ENCODE peak calls at places on chromosomes 11 and 22, in ten cellular contexts. V is A673, S is transverse colon, O is tibial artery, A is endothelial cell, N is HepG2, Y is nephron progenitor cell, M is fibroblast of the aortic adventitia, K is foreskin fibroblast, H is RWPE2. G is an unnamed sample.

GRCh38 chr22:19766506-19767426 is 6.2 kb downstream of the TBX1 start:
- DNase-seq in V (peak), S (peak), O (peak), A (peak), N (no peak), Y (peak), M (no peak), K (no peak), H (no peak), G (no peak)

GRCh38 chr11:12768731-12769673 is 94.8 kb downstream of the TEAD1 start:
- DNase-seq in V (no peak), S (no peak), O (no peak), A (no peak), N (no peak), Y (no peak), M (no peak), K (no peak), H (no peak), G (no peak)

GRCh38 chr11:69657911-69658605 is 17.1 kb downstream of the LTO1 start:
- DNase-seq in V (peak), S (no peak), O (no peak), A (peak), N (peak), Y (peak), M (no peak), K (no peak), H (peak), G (peak)

GRCh38 chr11:71310184-71310583 is 57.8 kb upstream of the SHANK2 start:
- DNase-seq in V (no peak), S (no peak), O (no peak), A (no peak), N (no peak), Y (no peak), M (no peak), K (no peak), H (no peak), G (no peak)

GRCh38 chr11:17991799-17992433 is 20.9 kb downstream of the SERGEF start:
- DNase-seq in V (peak), S (peak), O (no peak), A (peak), N (peak), Y (peak), M (peak), K (peak), H (no peak), G (peak)

GRCh38 chr11:65786008-65786785 is 666 bp upstream of the OVOL1 start:
- DNase-seq in V (no peak), S (no peak), O (no peak), A (no peak), N (no peak), Y (no peak), M (no peak), K (no peak), H (no peak), G (no peak)

GRCh38 chr11:12329797-12330196 is 47.6 kb upstream of the PARVA start:
- DNase-seq in V (no peak), S (no peak), O (no peak), A (no peak), N (no peak), Y (no peak), M (no peak), K (no peak), H (no peak), G (no peak)

GRCh38 chr22:17764036-17764435 is 10.2 kb downstream of the BID start:
- DNase-seq in V (no peak), S (no peak), O (no peak), A (no peak), N (no peak), Y (no peak), M (no peak), K (no peak), H (no peak), G (no peak)

GRCh38 chr11:34461215-34461614 is 22.5 kb downstream of the CAT start:
- DNase-seq in V (no peak), S (no peak), O (no peak), A (no peak), N (no peak), Y (no peak), M (no peak), K (no peak), H (no peak), G (no peak)

GRCh38 chr11:77589181-77589520 is 602 bp upstream of the AQP11 start:
- DNase-seq in V (no peak), S (no peak), O (no peak), A (no peak), N (no peak), Y (no peak), M (no peak), K (no peak), H (no peak), G (no peak)

GRCh38 chr11:126511475-126512115 is 156.1 kb downstream of the ST3GAL4 start:
- DNase-seq in V (no peak), S (no peak), O (no peak), A (no peak), N (no peak), Y (no peak), M (no peak), K (no peak), H (no peak), G (no peak)

GRCh38 chr11:111387318-111387863 is 8.3 kb upstream of the POU2AF1 start:
- DNase-seq in V (peak), S (peak), O (no peak), A (no peak), N (no peak), Y (no peak), M (no peak), K (no peak), H (no peak), G (no peak)

GRCh38 chr11:15903246-15903645 is 453.1 kb downstream of the SOX6 start:
- DNase-seq in V (no peak), S (no peak), O (no peak), A (no peak), N (peak), Y (no peak), M (no peak), K (no peak), H (no peak), G (no peak)

GRCh38 chr11:88377661-88378060 is 40.1 kb upstream of the CTSC start:
- DNase-seq in V (no peak), S (no peak), O (no peak), A (no peak), N (no peak), Y (no peak), M (no peak), K (no peak), H (no peak), G (no peak)

GRCh38 chr11:75430692-75431532 is 2.1 kb downstream of the KLHL35 start:
- DNase-seq in V (no peak), S (no peak), O (no peak), A (no peak), N (no peak), Y (no peak), M (no peak), K (no peak), H (no peak), G (no peak)

GRCh38 chr22:37806409-37807338 is 1.1 kb upstream of the GCAT start:
- DNase-seq in V (no peak), S (no peak), O (no peak), A (peak), N (peak), Y (peak), M (peak), K (peak), H (no peak), G (no peak)

GRCh38 chr22:17789379-17790200 is 15.3 kb upstream of the BID start:
- DNase-seq in V (no peak), S (no peak), O (no peak), A (no peak), N (no peak), Y (no peak), M (no peak), K (no peak), H (no peak), G (no peak)

GRCh38 chr11:1041936-1042608 is 5.6 kb upstream of the MUC6 start:
- DNase-seq in V (no peak), S (peak), O (no peak), A (no peak), N (peak), Y (no peak), M (peak), K (no peak), H (no peak), G (no peak)

GRCh38 chr11:46006418-46007070 is 84.1 kb downstream of the LARGE2 start:
- DNase-seq in V (peak), S (no peak), O (no peak), A (peak), N (peak), Y (peak), M (peak), K (peak), H (no peak), G (no peak)

GRCh38 chr11:66882540-66882939 is 25.7 kb downstream of the LRFN4 start:
- DNase-seq in V (no peak), S (no peak), O (no peak), A (no peak), N (no peak), Y (no peak), M (no peak), K (no peak), H (peak), G (no peak)

GRCh38 chr11:68992743-68993255 is 12.0 kb upstream of the MRGPRD start:
- DNase-seq in V (no peak), S (peak), O (no peak), A (no peak), N (no peak), Y (no peak), M (no peak), K (no peak), H (no peak), G (no peak)

GRCh38 chr11:94727766-94728165 is 40.4 kb upstream of the AMOTL1 start:
- DNase-seq in V (no peak), S (no peak), O (no peak), A (no peak), N (no peak), Y (no peak), M (no peak), K (no peak), H (no peak), G (no peak)

GRCh38 chr11:6388747-6389146 is 1.5 kb upstream of the SMPD1 start:
- DNase-seq in V (no peak), S (no peak), O (no peak), A (no peak), N (no peak), Y (no peak), M (no peak), K (no peak), H (no peak), G (no peak)

GRCh38 chr22:46027219-46028068 is 50.5 kb upstream of the WNT7B start:
- DNase-seq in V (no peak), S (peak), O (peak), A (no peak), N (peak), Y (peak), M (no peak), K (no peak), H (no peak), G (no peak)

GRCh38 chr11:2778630-2779498 is 79.1 kb upstream of the KCNQ1OT1 start:
- DNase-seq in V (no peak), S (peak), O (peak), A (peak), N (peak), Y (no peak), M (peak), K (peak), H (peak), G (no peak)

GRCh38 chr11:58075781-58076180 is 45.0 kb downstream of the OR6Q1 start:
- DNase-seq in V (no peak), S (no peak), O (no peak), A (no peak), N (peak), Y (no peak), M (no peak), K (no peak), H (no peak), G (no peak)

GRCh38 chr11:2270322-2271076 is at the start of gene ASCL2:
- DNase-seq in V (no peak), S (no peak), O (no peak), A (peak), N (no peak), Y (peak), M (no peak), K (no peak), H (peak), G (no peak)

GRCh38 chr11:1479006-1479677 is 7.4 kb downstream of the MOB2 start:
- DNase-seq in V (no peak), S (no peak), O (peak), A (no peak), N (no peak), Y (no peak), M (no peak), K (no peak), H (no peak), G (no peak)

GRCh38 chr11:26621147-26621546 is 49.1 kb upstream of the MUC15 start:
- DNase-seq in V (peak), S (no peak), O (no peak), A (no peak), N (no peak), Y (no peak), M (peak), K (peak), H (no peak), G (no peak)

GRCh38 chr11:108117746-108118371 is 3.5 kb upstream of the ACAT1 start:
- DNase-seq in V (peak), S (no peak), O (no peak), A (no peak), N (peak), Y (no peak), M (peak), K (no peak), H (no peak), G (no peak)

GRCh38 chr22:23357028-23357427 is 176.7 kb downstream of the BCR start:
- DNase-seq in V (no peak), S (no peak), O (no peak), A (no peak), N (no peak), Y (no peak), M (no peak), K (no peak), H (no peak), G (no peak)

GRCh38 chr11:56764976-56765375 is 16.5 kb upstream of the OR9G4 start:
- DNase-seq in V (no peak), S (no peak), O (no peak), A (no peak), N (no peak), Y (no peak), M (no peak), K (no peak), H (no peak), G (no peak)

GRCh38 chr11:772429-773390 is 4.6 kb downstream of the GATD1 start:
- DNase-seq in V (no peak), S (no peak), O (no peak), A (no peak), N (no peak), Y (no peak), M (no peak), K (no peak), H (peak), G (no peak)

GRCh38 chr11:79419120-79419519 is 21.7 kb downstream of the TENM4 start:
- DNase-seq in V (no peak), S (peak), O (no peak), A (no peak), N (peak), Y (no peak), M (peak), K (peak), H (peak), G (no peak)

GRCh38 chr11:11230802-11231562 is 122.1 kb downstream of the CSNK2A3 start:
- DNase-seq in V (peak), S (no peak), O (no peak), A (peak), N (peak), Y (peak), M (no peak), K (no peak), H (no peak), G (peak)

GRCh38 chr11:121352301-121352891 is 59.8 kb downstream of the SC5D start:
- DNase-seq in V (no peak), S (no peak), O (no peak), A (no peak), N (no peak), Y (no peak), M (no peak), K (no peak), H (no peak), G (no peak)

GRCh38 chr11:73306069-73306468 is 2.0 kb upstream of the ARHGEF17 start:
- DNase-seq in V (no peak), S (no peak), O (no peak), A (no peak), N (no peak), Y (no peak), M (no peak), K (no peak), H (no peak), G (no peak)

GRCh38 chr11:81007046-81007445 is 1566.2 kb upstream of the TENM4 start:
- DNase-seq in V (peak), S (no peak), O (no peak), A (no peak), N (no peak), Y (no peak), M (peak), K (no peak), H (no peak), G (no peak)
- TF ChIP-seq CTCF in V (peak), S (no peak), O (no peak), A (no peak), N (no peak), Y (no peak), M (peak), K (no peak), H (peak), G (no peak)

GRCh38 chr22:31970490-31971444 is 26.4 kb downstream of the YWHAH start:
- DNase-seq in V (peak), S (peak), O (peak), A (peak), N (peak), Y (peak), M (peak), K (peak), H (peak), G (peak)

GRCh38 chr22:31968022-31968421 is 23.7 kb downstream of the YWHAH start:
- DNase-seq in V (no peak), S (no peak), O (no peak), A (no peak), N (no peak), Y (no peak), M (no peak), K (no peak), H (no peak), G (no peak)

GRCh38 chr22:31973739-31974138 is 29.4 kb downstream of the YWHAH start:
- DNase-seq in V (no peak), S (peak), O (no peak), A (no peak), N (no peak), Y (no peak), M (no peak), K (no peak), H (no peak), G (no peak)

GRCh38 chr22:31972180-31972579 is 27.8 kb downstream of the YWHAH start:
- DNase-seq in V (no peak), S (peak), O (no peak), A (no peak), N (no peak), Y (no peak), M (no peak), K (no peak), H (no peak), G (no peak)

GRCh38 chr22:31969789-31970489 is 25.6 kb downstream of the YWHAH start:
- DNase-seq in V (peak), S (peak), O (peak), A (peak), N (peak), Y (peak), M (peak), K (peak), H (peak), G (peak)
- TF ChIP-seq CTCF in V (peak), S (peak), O (peak), A (no peak), N (peak), Y (no peak), M (peak), K (peak), H (no peak), G (no peak)

GRCh38 chr11:8335683-8336082 is 72.0 kb upstream of the LMO1 start:
- DNase-seq in V (no peak), S (no peak), O (no peak), A (no peak), N (no peak), Y (no peak), M (no peak), K (no peak), H (no peak), G (no peak)

GRCh38 chr11:8332196-8332595 is 68.5 kb upstream of the LMO1 start:
- DNase-seq in V (no peak), S (no peak), O (no peak), A (no peak), N (no peak), Y (no peak), M (no peak), K (no peak), H (no peak), G (no peak)

GRCh38 chr11:8335186-8335585 is 71.5 kb upstream of the LMO1 start:
- DNase-seq in V (no peak), S (no peak), O (no peak), A (no peak), N (no peak), Y (no peak), M (no peak), K (no peak), H (no peak), G (no peak)

GRCh38 chr11:8331767-8332166 is 68.1 kb upstream of the LMO1 start:
- DNase-seq in V (no peak), S (no peak), O (no peak), A (no peak), N (no peak), Y (no peak), M (no peak), K (no peak), H (no peak), G (no peak)

DNA sequence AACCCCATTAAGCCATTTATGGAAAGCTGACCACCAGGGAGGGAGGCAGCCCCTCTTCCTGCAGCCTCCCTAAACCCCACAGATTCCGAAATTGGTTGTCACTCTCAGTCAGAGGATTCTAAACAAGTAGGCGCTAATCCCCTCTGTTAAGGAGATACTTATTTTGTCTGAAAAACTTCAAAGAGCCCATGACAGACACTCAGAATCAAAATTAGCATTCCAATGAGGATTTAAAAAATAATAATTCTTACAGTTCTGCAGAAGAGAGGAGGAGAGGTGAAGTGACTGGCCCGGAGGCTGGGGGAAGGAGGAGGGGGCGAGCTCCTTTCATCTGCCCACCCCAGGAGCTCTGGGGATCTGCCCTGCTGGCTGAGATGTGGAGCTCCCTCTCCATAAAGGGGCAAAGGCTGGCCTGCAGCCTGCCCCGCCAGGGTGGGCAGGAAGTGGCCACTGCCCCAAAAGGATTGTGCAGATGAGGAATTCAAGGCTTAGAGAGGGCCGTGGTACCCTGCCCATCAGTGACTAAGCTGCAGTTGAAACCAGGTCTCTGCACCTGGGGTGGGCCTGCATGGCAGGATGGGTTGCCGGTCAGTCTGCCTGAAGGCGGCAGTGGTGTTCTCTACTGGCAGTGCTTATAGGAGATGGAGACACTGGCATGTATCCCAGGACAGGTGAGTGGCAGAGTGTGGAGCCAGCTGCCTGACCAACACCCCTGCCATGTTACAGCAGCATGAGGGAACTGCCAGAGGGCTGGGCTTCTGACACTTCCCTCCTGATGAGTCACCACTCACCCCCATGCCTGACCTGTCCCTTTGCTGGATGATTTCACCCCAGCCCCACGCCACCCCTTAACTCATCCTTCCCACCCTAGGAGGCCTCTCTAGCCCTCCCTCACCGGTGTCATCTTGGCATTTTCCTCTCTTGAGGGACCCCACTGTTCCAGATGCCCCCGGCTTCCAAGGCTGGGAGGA is 70.0 kb upstream of the LMO1 start:
- DNase-seq in V (no peak), S (no peak), O (no peak), A (no peak), N (no peak), Y (no peak), M (no peak), K (no peak), H (peak), G (no peak)
- TF ChIP-seq CTCF in V (no peak), S (no peak), O (no peak), A (no peak), N (peak), Y (no peak), M (no peak), K (no peak), H (peak), G (no peak)

DNA sequence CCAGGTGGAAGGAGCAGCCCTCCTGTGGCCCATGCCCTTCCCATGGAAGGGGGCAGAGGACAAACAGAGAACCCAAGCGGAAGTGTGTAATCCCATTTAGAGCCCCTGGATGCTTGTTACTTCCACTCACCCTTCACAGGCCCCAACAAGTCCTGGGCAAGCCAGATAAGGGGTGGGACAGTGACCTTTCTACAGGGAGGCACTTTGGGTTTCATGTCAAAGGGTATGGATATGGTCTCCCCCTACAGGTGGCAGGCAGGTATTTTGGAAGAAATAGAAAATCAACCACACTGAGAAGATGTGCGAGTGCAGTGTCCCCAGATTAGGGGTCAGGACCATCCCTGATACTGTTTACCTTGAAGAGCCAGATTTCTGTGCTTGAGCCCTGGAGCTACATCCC is 11.4 kb downstream of the MPEG1 start:
- DNase-seq in V (no peak), S (no peak), O (no peak), A (no peak), N (peak), Y (no peak), M (no peak), K (no peak), H (no peak), G (no peak)
- TF ChIP-seq CTCF in V (peak), S (peak), O (no peak), A (peak), N (peak), Y (no peak), M (no peak), K (no peak), H (peak), G (no peak)

GRCh38 chr11:63907808-63908530 is 9.0 kb downstream of the RCOR2 start:
- DNase-seq in V (no peak), S (no peak), O (no peak), A (no peak), N (no peak), Y (peak), M (no peak), K (no peak), H (no peak), G (no peak)
- TF ChIP-seq CTCF in V (peak), S (no peak), O (no peak), A (no peak), N (no peak), Y (no peak), M (no peak), K (no peak), H (no peak), G (no peak)